ENCODE peak calls at places on chromosomes 6 and 20, in five cellular contexts. N, L, I, W and Q are unnamed samples.

GRCh38 chr6:148107911-148108310 is 234.7 kb upstream of the SASH1 start:
- DNase-seq in N (no peak), L (peak; percentile 29), I (no peak), W (no peak), Q (no peak)

GRCh38 chr20:31274441-31274840 is 17.0 kb downstream of the DEFB115 start:
- DNase-seq in N (no peak), L (no peak), I (no peak), W (no peak), Q (no peak)

GRCh38 chr20:42179768-42180167 is 561.6 kb upstream of the CHD6 start:
- DNase-seq in N (peak; percentile 36), L (peak; percentile 34), I (no peak), W (no peak), Q (no peak)

GRCh38 chr6:169692516-169692915 is 9.3 kb downstream of the WDR27 start:
- DNase-seq in N (no peak), L (no peak), I (no peak), W (no peak), Q (no peak)

GRCh38 chr6:87078983-87079616 is 15.8 kb downstream of the CGA start:
- DNase-seq in N (peak; percentile 88), L (peak; percentile 58), I (peak; percentile 57), W (peak; percentile 7), Q (peak; percentile 76)

GRCh38 chr6:34102099-34102656 is 43.7 kb downstream of the GRM4 start:
- DNase-seq in N (no peak), L (no peak), I (no peak), W (no peak), Q (no peak)

GRCh38 chr20:3307078-3307477 is 68.1 kb upstream of the SLC4A11 start:
- DNase-seq in N (no peak), L (no peak), I (no peak), W (no peak), Q (no peak)

GRCh38 chr6:82909551-82909950 is 156.1 kb downstream of the UBE3D start:
- DNase-seq in N (no peak), L (peak; percentile 30), I (no peak), W (peak; percentile 8), Q (no peak)

GRCh38 chr6:122947355-122947754 is 48.7 kb upstream of the CLVS2 start:
- DNase-seq in N (peak; percentile 51), L (no peak), I (no peak), W (peak; percentile 6), Q (no peak)

GRCh38 chr6:34146801-34147592 is 1.1 kb upstream of the GRM4 start:
- DNase-seq in N (peak; percentile 27), L (peak; percentile 66), I (no peak), W (no peak), Q (no peak)

GRCh38 chr6:139943391-139943790 is 568.9 kb upstream of the CITED2 start:
- DNase-seq in N (no peak), L (peak; percentile 95), I (no peak), W (peak; percentile 79), Q (no peak)

GRCh38 chr6:163334264-163334663 is 80.3 kb upstream of the QKI start:
- DNase-seq in N (no peak), L (no peak), I (no peak), W (no peak), Q (no peak)

GRCh38 chr6:28884423-28885148 is 39.2 kb downstream of the TRIM27 start:
- DNase-seq in N (no peak), L (peak; percentile 32), I (no peak), W (no peak), Q (peak; percentile 4)

GRCh38 chr6:133814797-133815196 is 74.1 kb upstream of the TCF21 start:
- DNase-seq in N (no peak), L (peak; percentile 79), I (no peak), W (peak; percentile 50), Q (peak; percentile 9)

GRCh38 chr6:17086469-17086868 is 15.4 kb upstream of the STMND1 start:
- DNase-seq in N (peak; percentile 45), L (peak; percentile 86), I (peak; percentile 21), W (peak; percentile 30), Q (peak; percentile 40)

GRCh38 chr20:17833036-17833674 is 133.4 kb downstream of the BANF2 start:
- DNase-seq in N (no peak), L (peak; percentile 54), I (no peak), W (no peak), Q (no peak)

GRCh38 chr6:80226156-80226555 is 119.7 kb downstream of the BCKDHB start:
- DNase-seq in N (no peak), L (no peak), I (no peak), W (no peak), Q (no peak)

GRCh38 chr6:140445474-140446004 is 1071.1 kb upstream of the CITED2 start:
- DNase-seq in N (no peak), L (peak; percentile 90), I (no peak), W (no peak), Q (no peak)